ENCODE peak calls at places on chromosomes 4 and X, in nine cellular contexts. S, U, R, B, Z, V, X, C and K are unnamed samples.

GRCh38 chr4:119084503-119084902 is 51.1 kb upstream of the MYOZ2 start:
- DNase-seq in X (no peak), C (no peak), B (no peak), S (no peak), Z (no peak), V (no peak), U (no peak), R (no peak), K (no peak)

GRCh38 chr4:1055721-1056590 is 44.5 kb downstream of the FGFRL1 start:
- DNase-seq in Z (peak; percentile 82), C (no peak), R (no peak), B (no peak), V (no peak), X (no peak), U (peak; percentile 70), S (peak; percentile 10), K (no peak)

GRCh38 chrX:15929231-15929630 is 74.6 kb upstream of the AP1S2 start:
- DNase-seq in R (no peak), S (no peak), Z (no peak), C (no peak), U (no peak), X (no peak), B (no peak), V (no peak), K (no peak)

GRCh38 chr4:95077864-95078263 is 320.1 kb downstream of the BMPR1B start:
- DNase-seq in Z (no peak), S (no peak), V (no peak), U (no peak), B (peak; percentile 38), X (no peak), C (no peak), R (peak; percentile 59), K (no peak)

GRCh38 chr4:139555705-139556070 is 331 bp downstream of the SETD7 start:
- DNase-seq in S (peak; percentile 44), B (no peak), Z (no peak), C (no peak), R (no peak), X (no peak), V (peak; percentile 67), U (no peak), K (no peak)

GRCh38 chr4:7361256-7361655 is 73.5 kb downstream of the PSAPL1 start:
- DNase-seq in S (no peak), X (no peak), Z (no peak), R (no peak), B (no peak), C (no peak), U (no peak), V (peak; percentile 28), K (no peak)

GRCh38 chr4:74206088-74206826 is 48.3 kb downstream of the MTHFD2L start:
- DNase-seq in C (no peak), S (peak; percentile 29), B (no peak), R (peak; percentile 60), X (no peak), Z (no peak), V (no peak), U (no peak), K (no peak)

GRCh38 chrX:30597258-30598012 is 19.9 kb upstream of the TASL start:
- DNase-seq in U (no peak), B (no peak), V (no peak), X (no peak), Z (no peak), R (no peak), C (no peak), S (no peak), K (no peak)

GRCh38 chr4:10354746-10355145 is 102.5 kb downstream of the ZNF518B start:
- DNase-seq in U (no peak), Z (no peak), X (no peak), B (no peak), C (no peak), S (no peak), V (peak; percentile 71), R (no peak), K (no peak)

GRCh38 chr4:73740353-73740778 is at the start of gene CXCL8:
- DNase-seq in X (peak; percentile 97), C (no peak), U (no peak), B (peak; percentile 74), V (peak; percentile 9), R (peak; percentile 99), S (peak; percentile 28), Z (no peak), K (peak; percentile 98)

GRCh38 chr4:76717431-76717830 is 180.5 kb downstream of the SOWAHB start:
- DNase-seq in Z (no peak), C (no peak), B (no peak), S (no peak), V (no peak), R (no peak), U (no peak), X (no peak), K (no peak)

GRCh38 chrX:103254171-103254824 is 657 bp downstream of the TCEAL8 start:
- DNase-seq in Z (peak; percentile 3), U (no peak), B (peak; percentile 18), X (no peak), S (peak; percentile 24), V (peak; percentile 81), C (peak; percentile 35), R (peak; percentile 21), K (no peak)

GRCh38 chr4:45569619-45570018 is 554.2 kb downstream of the GABRG1 start:
- DNase-seq in Z (no peak), B (no peak), R (no peak), S (no peak), U (no peak), C (no peak), X (no peak), V (no peak), K (no peak)

GRCh38 chr4:152699313-152699712 is 19.5 kb upstream of the TMEM154 start:
- DNase-seq in X (no peak), V (peak; percentile 36), B (no peak), R (no peak), S (no peak), U (no peak), C (no peak), Z (no peak), K (no peak)

GRCh38 chr4:80608285-80608980 is 272.9 kb downstream of the CFAP299 start:
- DNase-seq in S (no peak), X (no peak), B (peak; percentile 61), R (peak; percentile 2), V (no peak), U (no peak), C (no peak), Z (no peak), K (no peak)

GRCh38 chrX:9310596-9310995 is 154.3 kb upstream of the TBL1X start:
- DNase-seq in Z (no peak), R (peak; percentile 22), B (peak; percentile 51), S (no peak), U (no peak), V (no peak), C (no peak), X (no peak), K (no peak)

GRCh38 chrX:40152706-40153334 is 55.1 kb upstream of the BCOR start:
- DNase-seq in Z (no peak), S (peak; percentile 27), B (no peak), V (peak; percentile 67), X (no peak), C (peak; percentile 45), R (no peak), U (no peak), K (no peak)

GRCh38 chr4:79399076-79399475 is 9.0 kb downstream of the GK2 start:
- DNase-seq in Z (no peak), X (no peak), U (no peak), C (no peak), V (no peak), B (no peak), R (no peak), S (no peak), K (no peak)

GRCh38 chr4:157514711-157515110 is 294.2 kb downstream of the GRIA2 start:
- DNase-seq in X (no peak), C (no peak), B (peak; percentile 9), Z (no peak), S (peak; percentile 8), V (peak; percentile 1), R (no peak), U (no peak), K (no peak)

GRCh38 chr4:156476359-156476758 is 495.2 kb downstream of the PDGFC start:
- DNase-seq in B (peak; percentile 94), Z (no peak), X (peak; percentile 47), S (no peak), V (no peak), R (peak; percentile 98), C (no peak), U (no peak), K (no peak)

GRCh38 chrX:124289443-124289842 is 43.0 kb upstream of the TEX13D start:
- DNase-seq in S (no peak), V (peak; percentile 57), B (no peak), X (no peak), R (no peak), U (no peak), C (no peak), Z (no peak), K (no peak)

GRCh38 chrX:350534-351321 is 32.1 kb upstream of the GTPBP6 start:
- DNase-seq in B (no peak), Z (no peak), C (no peak), X (no peak), S (no peak), R (no peak), V (no peak), U (no peak), K (no peak)

GRCh38 chr4:17189322-17189721 is 290.9 kb upstream of the LDB2 start:
- DNase-seq in V (no peak), C (no peak), Z (no peak), B (peak; percentile 50), X (no peak), U (no peak), R (peak; percentile 55), S (no peak), K (no peak)

GRCh38 chr4:77075869-77076801 is at the start of gene CCNI:
- DNase-seq in C (peak; percentile 86), U (peak; percentile 88), Z (peak; percentile 82), V (peak; percentile 100), B (peak; percentile 87), R (peak; percentile 99), X (peak; percentile 87), S (peak; percentile 98), K (peak; percentile 97)